ENCODE peak calls at places on chromosomes 7 and 10, in nine cellular contexts. W is A549, I is RWPE2, V is colonic mucosa, S is transverse colon, H is ovary, Q is suprapubic skin, D is foreskin keratinocyte, T is astrocyte. X is an unnamed sample.

GRCh38 chr10:62264702-62265436 is 3.8 kb downstream of the RTKN2 start:
- DNase-seq in H (no peak), Q (no peak), W (peak), V (no peak), D (peak), S (no peak), I (no peak), T (peak), X (peak)

GRCh38 chr10:13162013-13162364 is 631 bp downstream of the MCM10 start:
- DNase-seq in I (no peak), V (no peak), H (no peak), S (no peak), Q (no peak), T (no peak), D (peak), W (no peak), X (no peak)

GRCh38 chr10:43320226-43320625 is 51.2 kb upstream of the FXYD4 start:
- DNase-seq in V (no peak), T (no peak), Q (no peak), S (no peak), H (no peak), D (no peak), W (no peak), I (no peak), X (no peak)

GRCh38 chr10:12513775-12514663 is 164.7 kb downstream of the CAMK1D start:
- DNase-seq in H (no peak), V (peak), D (no peak), I (no peak), T (no peak), Q (no peak), W (no peak), S (no peak), X (no peak)

GRCh38 chr10:23405540-23405939 is 33.3 kb upstream of the OTUD1 start:
- DNase-seq in V (no peak), I (no peak), H (no peak), D (no peak), S (no peak), T (peak), W (no peak), Q (no peak), X (no peak)

GRCh38 chr7:117157121-117157870 is 165.6 kb downstream of the WNT2 start:
- DNase-seq in Q (no peak), H (peak), I (no peak), D (no peak), S (no peak), V (no peak), W (peak), T (peak), X (peak)

GRCh38 chr7:153399554-153399940 is 640.0 kb downstream of the ACTR3B start:
- DNase-seq in T (no peak), W (no peak), Q (no peak), V (no peak), I (no peak), S (no peak), D (no peak), H (no peak), X (no peak)

GRCh38 chr7:142753366-142753765 is 4.1 kb downstream of the PRSS1 start:
- DNase-seq in S (no peak), H (no peak), W (no peak), I (no peak), T (peak), Q (no peak), D (no peak), V (no peak), X (no peak)

GRCh38 chr7:91212592-91212991 is 51.6 kb upstream of the FZD1 start:
- DNase-seq in V (no peak), S (no peak), D (no peak), I (no peak), H (no peak), W (no peak), Q (no peak), T (peak), X (no peak)

GRCh38 chr7:23043441-23043840 is 29.5 kb upstream of the HYCC1 start:
- DNase-seq in I (no peak), V (no peak), H (no peak), D (no peak), W (peak), T (peak), Q (no peak), S (no peak), X (no peak)

GRCh38 chr7:45102785-45103712 is 8.4 kb downstream of the TBRG4 start:
- DNase-seq in V (no peak), S (no peak), T (no peak), Q (no peak), I (no peak), D (no peak), W (no peak), H (no peak), X (no peak)

GRCh38 chr7:63899691-63900393 is 98.8 kb upstream of the ZNF722 start:
- DNase-seq in T (no peak), Q (no peak), V (peak), S (peak), H (peak), W (no peak), D (no peak), I (no peak), X (peak)

GRCh38 chr7:158251061-158251965 is 336.3 kb downstream of the PTPRN2 start:
- DNase-seq in V (no peak), I (no peak), Q (no peak), D (no peak), T (no peak), H (no peak), W (no peak), S (no peak), X (no peak)

GRCh38 chr10:26438534-26439269 is 561 bp downstream of the APBB1IP start:
- DNase-seq in T (peak), D (no peak), H (no peak), I (no peak), Q (peak), V (peak), S (peak), W (no peak), X (no peak)

GRCh38 chr10:26437637-26438461 is at the start of gene APBB1IP:
- DNase-seq in V (peak), I (no peak), H (peak), S (peak), T (no peak), D (no peak), W (no peak), Q (peak), X (no peak)

GRCh38 chr10:26440091-26440445 is 1.9 kb downstream of the APBB1IP start:
- DNase-seq in I (no peak), H (no peak), D (no peak), S (no peak), V (no peak), W (no peak), Q (no peak), T (no peak), X (no peak)

GRCh38 chr10:26441491-26442214 is 3.5 kb downstream of the APBB1IP start:
- DNase-seq in H (no peak), Q (no peak), T (peak), W (no peak), I (no peak), S (no peak), D (no peak), V (no peak), X (no peak)

GRCh38 chr10:26439436-26440090 is 1.4 kb downstream of the APBB1IP start:
- DNase-seq in V (no peak), Q (no peak), W (no peak), S (no peak), T (no peak), H (no peak), I (no peak), D (no peak), X (no peak)
- H3K27ac ChIP-seq in V (peak), Q (peak), W (peak), S (peak), T (no peak), H (no peak), I (no peak), D (no peak), X (no peak)

GRCh38 chr7:108120943-108121342 is 9.2 kb downstream of the LAMB4 start:
- DNase-seq in D (no peak), W (no peak), H (no peak), Q (no peak), V (no peak), I (no peak), T (no peak), S (no peak), X (no peak)

GRCh38 chr7:108120196-108120595 is 10.0 kb downstream of the LAMB4 start:
- DNase-seq in D (no peak), V (no peak), Q (no peak), T (no peak), H (no peak), I (no peak), S (no peak), W (no peak), X (no peak)

GRCh38 chr7:108122181-108122580 is 8.0 kb downstream of the LAMB4 start:
- DNase-seq in Q (no peak), I (no peak), S (no peak), W (no peak), T (no peak), V (no peak), H (no peak), D (no peak), X (no peak)

GRCh38 chr7:108114117-108114841 is 15.9 kb downstream of the LAMB4 start:
- DNase-seq in V (no peak), D (no peak), S (no peak), I (no peak), T (no peak), Q (no peak), H (no peak), W (peak), X (no peak)

DNA sequence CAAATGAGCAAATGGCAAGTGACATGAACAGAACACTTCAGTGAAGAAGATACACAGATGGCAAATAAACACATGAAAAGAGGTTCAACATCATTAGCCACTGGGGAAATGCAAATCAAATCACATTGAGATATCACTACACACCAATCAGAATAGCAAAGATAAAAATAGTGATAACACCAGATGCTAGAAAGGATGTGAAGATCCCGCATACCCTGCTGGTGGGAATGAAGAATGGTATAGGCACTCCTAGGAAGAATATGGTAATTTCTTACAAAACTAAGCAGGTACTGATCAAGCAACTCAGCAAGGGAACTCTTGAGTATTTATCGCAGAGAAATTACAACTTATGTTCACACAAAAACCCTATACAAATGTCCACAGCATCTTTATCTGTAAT is 11.2 kb downstream of the LAMB4 start:
- DNase-seq in V (no peak), T (no peak), I (no peak), H (no peak), S (no peak), Q (no peak), D (no peak), W (no peak), X (no peak)
- TF ChIP-seq CTCF in V (no peak), T (peak), I (no peak), H (no peak), S (no peak), Q (no peak), D (no peak), W (no peak), X (no peak)

GRCh38 chr10:33600381-33600780 is 265.9 kb upstream of the NRP1 start:
- DNase-seq in I (no peak), Q (no peak), S (no peak), V (no peak), D (no peak), W (no peak), T (peak), H (no peak), X (no peak)
- H3K27ac ChIP-seq in I (no peak), Q (no peak), S (no peak), V (no peak), D (no peak), W (no peak), T (no peak), H (no peak), X (no peak)

DNA sequence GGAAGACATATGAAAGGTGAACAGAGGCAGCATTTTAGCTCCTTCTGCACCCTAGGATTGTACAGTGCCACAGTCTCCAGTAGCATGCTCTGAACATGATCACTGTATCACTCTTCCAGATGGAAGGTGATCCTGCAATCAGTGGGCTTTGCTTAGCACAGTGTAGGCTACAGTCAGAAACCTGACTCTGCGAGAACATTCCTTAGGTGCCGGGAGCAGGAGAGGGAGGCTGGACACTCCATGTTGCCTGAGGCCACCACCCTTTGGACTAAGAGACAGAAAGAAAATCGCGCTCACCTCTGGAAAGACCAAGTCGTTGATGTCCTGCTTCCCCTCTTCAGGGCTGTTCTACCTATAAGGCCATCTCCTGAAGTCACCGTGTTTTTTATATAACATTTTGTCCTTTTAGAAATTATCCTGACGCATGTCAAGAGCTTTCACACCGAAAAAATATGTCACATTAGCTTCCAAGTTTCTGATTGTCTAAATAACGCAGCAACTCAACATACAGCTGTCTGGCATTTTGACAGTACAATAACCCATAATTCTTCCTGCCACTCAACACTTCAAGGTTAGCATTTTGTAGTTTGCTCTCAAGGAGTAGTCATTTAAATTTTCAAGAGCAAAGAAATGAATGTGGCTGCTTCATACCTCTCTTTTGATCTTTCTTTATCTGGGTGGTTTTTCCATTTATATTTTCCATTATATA is 563.1 kb downstream of the LRMDA start:
- DNase-seq in D (no peak), Q (no peak), S (no peak), T (no peak), I (no peak), V (no peak), H (no peak), W (no peak), X (no peak)
- TF ChIP-seq CTCF in D (no peak), Q (no peak), S (no peak), T (no peak), I (no peak), V (no peak), H (no peak), W (no peak), X (no peak)

DNA sequence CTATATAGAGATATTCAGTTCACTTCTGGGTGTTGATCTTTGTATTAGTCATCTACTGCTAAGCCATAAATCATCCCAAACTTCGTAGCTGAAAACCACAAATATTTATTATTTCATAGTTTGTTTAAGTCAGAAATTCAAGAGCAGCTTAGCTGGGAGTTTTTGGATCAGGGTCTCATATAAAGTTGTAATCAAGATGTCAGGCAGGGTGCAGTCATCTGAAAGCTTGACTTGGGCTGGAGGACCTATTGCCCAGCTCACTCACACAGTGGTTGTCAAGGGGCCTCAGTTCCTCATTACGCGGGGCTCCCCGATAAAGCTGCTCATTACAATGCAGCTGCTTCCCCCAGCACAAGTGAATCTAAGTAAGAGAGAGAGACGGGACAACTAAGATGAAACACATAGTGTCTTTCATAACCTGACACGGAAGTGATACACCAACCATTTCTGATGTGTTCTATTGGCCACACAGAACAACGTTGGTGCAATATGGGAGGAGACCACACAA is 15.7 kb downstream of the PPP1R3C start:
- DNase-seq in H (no peak), Q (no peak), I (no peak), T (peak), D (peak), V (no peak), S (no peak), W (peak), X (peak)
- H3K27ac ChIP-seq in H (no peak), Q (no peak), I (peak), T (peak), D (peak), V (no peak), S (no peak), W (peak), X (peak)

GRCh38 chr7:149832332-149833041 is 5.7 kb upstream of the ZNF862 start:
- DNase-seq in S (no peak), W (no peak), Q (no peak), V (no peak), T (no peak), H (no peak), D (no peak), I (peak), X (no peak)

GRCh38 chr7:149834601-149835000 is 3.6 kb upstream of the ZNF862 start:
- DNase-seq in H (no peak), W (no peak), D (no peak), S (no peak), V (no peak), Q (no peak), T (no peak), I (no peak), X (no peak)

GRCh38 chr7:149830997-149831729 is 7.0 kb upstream of the ZNF862 start:
- DNase-seq in W (no peak), S (no peak), V (no peak), H (no peak), T (no peak), Q (no peak), D (no peak), I (no peak), X (no peak)

GRCh38 chr7:149833495-149834130 is 4.6 kb upstream of the ZNF862 start:
- DNase-seq in W (no peak), I (peak), H (no peak), T (no peak), D (no peak), Q (no peak), V (no peak), S (no peak), X (no peak)

DNA sequence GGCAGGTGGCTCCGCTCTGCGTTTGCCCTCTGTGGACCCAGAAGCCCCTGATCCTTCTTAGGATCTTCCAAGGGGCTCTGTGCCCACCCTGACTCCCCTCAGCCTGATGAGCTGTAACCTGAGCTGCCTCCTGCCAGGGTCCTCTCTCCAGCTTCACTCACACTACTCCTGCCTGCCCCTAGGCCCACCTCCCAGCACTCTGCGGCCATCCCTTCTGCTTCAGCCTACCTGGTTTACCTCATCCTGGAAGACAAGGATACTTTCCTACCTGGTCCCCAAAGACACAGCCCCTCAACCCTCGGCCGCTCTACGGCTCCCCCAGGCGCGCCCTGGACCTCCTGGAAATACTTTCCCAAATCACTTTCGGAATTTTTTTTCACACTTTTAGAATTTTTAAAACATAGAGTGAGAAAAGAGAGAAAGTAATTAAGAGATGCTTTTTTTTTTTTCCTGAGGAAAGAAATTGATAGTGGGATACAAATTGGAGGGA is 6.4 kb upstream of the ZNF862 start:
- DNase-seq in H (no peak), S (no peak), T (no peak), W (no peak), Q (no peak), V (no peak), I (no peak), D (no peak), X (no peak)
- TF ChIP-seq CTCF in H (no peak), S (no peak), T (no peak), W (no peak), Q (no peak), V (no peak), I (no peak), D (no peak), X (no peak)

GRCh38 chr10:110006358-110007170 is 1.2 kb upstream of the ADD3 start:
- DNase-seq in D (no peak), T (peak), W (peak), I (peak), Q (peak), V (peak), S (peak), H (no peak), X (peak)
- H3K27ac ChIP-seq in D (no peak), T (peak), W (peak), I (no peak), Q (peak), V (peak), S (peak), H (peak), X (peak)

GRCh38 chr7:68629-69028 is 123.7 kb upstream of the FAM20C start:
- DNase-seq in I (no peak), T (peak), H (peak), V (no peak), W (peak), Q (peak), S (no peak), D (no peak), X (no peak)
- TF ChIP-seq CTCF in I (no peak), T (peak), H (no peak), V (no peak), W (no peak), Q (no peak), S (no peak), D (peak), X (no peak)

GRCh38 chr7:108000875-108001758 is 1.8 kb downstream of the LAMB1 start:
- DNase-seq in S (peak), W (peak), I (no peak), D (no peak), Q (peak), V (peak), T (no peak), H (peak), X (no peak)
- H3K27ac ChIP-seq in S (peak), W (peak), I (peak), D (peak), Q (peak), V (peak), T (peak), H (no peak), X (peak)

DNA sequence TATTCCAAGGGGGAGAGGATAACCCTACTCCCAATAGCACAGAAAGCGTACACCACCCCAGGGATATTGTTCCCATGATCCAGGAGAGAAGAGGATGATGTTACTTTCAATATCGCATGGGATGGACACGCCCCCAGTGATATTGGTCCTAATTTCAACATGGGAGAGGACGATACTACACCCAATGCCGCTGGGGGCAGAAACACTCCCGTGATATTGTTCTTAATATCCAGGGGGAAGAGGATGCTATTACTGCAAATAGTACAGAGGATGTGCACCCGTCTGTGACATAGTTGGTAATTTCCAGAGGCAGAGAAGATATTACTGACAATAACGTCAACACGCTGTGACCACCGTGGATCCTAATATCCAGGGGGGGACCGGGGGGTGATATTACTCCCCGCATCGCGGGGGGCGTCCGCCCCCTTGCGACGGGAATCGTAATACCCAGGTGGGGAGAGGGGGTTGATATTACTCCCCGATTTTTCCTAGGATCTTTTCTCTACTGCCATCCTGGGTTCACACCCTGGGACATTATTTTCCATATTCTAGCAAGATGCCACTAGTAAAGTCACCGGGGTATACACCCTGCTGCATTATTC is 16.6 kb downstream of the MEIG1 start:
- DNase-seq in D (no peak), V (no peak), W (peak), T (no peak), Q (no peak), S (no peak), I (no peak), H (no peak), X (no peak)
- TF ChIP-seq CTCF in D (peak), V (no peak), W (peak), T (peak), Q (no peak), S (no peak), I (peak), H (no peak), X (peak)

X was measured in RWPE1.